ENCODE peak calls at places on chromosomes 13 and 19, in five cellular contexts. Q is ELR, M is RWPE1, V is amygdala, H is NCI-H1436. R is an unnamed sample.

GRCh38 chr19:58009666-58010301 is 7.2 kb upstream of the ZNF606 start:
- DNase-seq in Q (peak), M (peak), V (peak), H (peak), R (peak)

GRCh38 chr13:109151255-109151654 is 521.8 kb downstream of the MYO16 start:
- DNase-seq in Q (peak), M (peak), V (no peak), H (no peak), R (no peak)

GRCh38 chr13:25286308-25286968 is 850 bp downstream of the MTMR6 start:
- DNase-seq in Q (peak), M (peak), V (peak), H (no peak), R (peak)

GRCh38 chr19:18843960-18844359 is 12.2 kb downstream of the UPF1 start:
- DNase-seq in Q (peak), M (no peak), V (no peak), H (no peak), R (no peak)

GRCh38 chr13:45875951-45876350 is 24.4 kb upstream of the SIAH3 start:
- DNase-seq in Q (no peak), M (peak), V (no peak), H (no peak), R (no peak)

GRCh38 chr13:80214521-80214941 is 126.4 kb downstream of the SPRY2 start:
- DNase-seq in Q (no peak), M (no peak), V (no peak), H (no peak), R (no peak)

GRCh38 chr13:68428292-68428691 is 1198.2 kb upstream of the PCDH9 start:
- DNase-seq in Q (peak), M (peak), V (no peak), H (no peak), R (no peak)

GRCh38 chr13:74795526-74795925 is 661.3 kb upstream of the KLF12 start:
- DNase-seq in Q (no peak), M (no peak), V (no peak), H (no peak), R (no peak)

GRCh38 chr13:52968074-52968700 is 60.4 kb upstream of the OLFM4 start:
- DNase-seq in Q (peak), M (peak), V (peak), H (peak), R (peak)

R was measured in trophoblast cell.